ENCODE peak calls at places on chromosomes 7 and 10, in four cellular contexts. One of them, this sample, is unnamed.

GRCh38 chr10:102241444-102242117 is at the start of gene PITX3:
- DNase-seq in brain microvascular endothelial cell: peak; percentile 86
- DNase-seq in T1000: peak; percentile 61
- DNase-seq in germinal center: peak; percentile 97
- DNase-seq in this sample: peak; percentile 78

GRCh38 chr10:69449841-69450240 is 1.4 kb upstream of the TSPAN15 start:
- DNase-seq in brain microvascular endothelial cell: peak; percentile 43
- DNase-seq in T1000: no peak
- DNase-seq in germinal center: peak; percentile 54
- DNase-seq in this sample: no peak

GRCh38 chr7:36280840-36281812 is 108.5 kb upstream of the ANLN start:
- DNase-seq in brain microvascular endothelial cell: peak; percentile 88
- DNase-seq in T1000: no peak
- DNase-seq in germinal center: no peak
- DNase-seq in this sample: no peak

GRCh38 chr7:112500619-112501018 is 19.8 kb downstream of the LSMEM1 start:
- DNase-seq in brain microvascular endothelial cell: no peak
- DNase-seq in T1000: no peak
- DNase-seq in germinal center: no peak
- DNase-seq in this sample: no peak

GRCh38 chr7:1474736-1475135 is 15.5 kb upstream of the MICALL2 start:
- DNase-seq in brain microvascular endothelial cell: no peak
- DNase-seq in T1000: no peak
- DNase-seq in germinal center: no peak
- DNase-seq in this sample: no peak

GRCh38 chr10:113463777-113464176 is 89.1 kb upstream of the HABP2 start:
- DNase-seq in brain microvascular endothelial cell: no peak
- DNase-seq in T1000: no peak
- DNase-seq in germinal center: no peak
- DNase-seq in this sample: no peak

GRCh38 chr10:102776779-102777417 is 33.1 kb downstream of the WBP1L start:
- DNase-seq in brain microvascular endothelial cell: peak; percentile 99
- DNase-seq in T1000: peak; percentile 21
- DNase-seq in germinal center: no peak
- DNase-seq in this sample: no peak

GRCh38 chr7:937851-938484 is 16.5 kb downstream of the ADAP1 start:
- DNase-seq in brain microvascular endothelial cell: no peak
- DNase-seq in T1000: no peak
- DNase-seq in germinal center: no peak
- DNase-seq in this sample: no peak

GRCh38 chr7:55484834-55485233 is 87.5 kb downstream of the VOPP1 start:
- DNase-seq in brain microvascular endothelial cell: no peak
- DNase-seq in T1000: no peak
- DNase-seq in germinal center: no peak
- DNase-seq in this sample: no peak

GRCh38 chr10:48491422-48492139 is 113.3 kb downstream of the ARHGAP22 start:
- DNase-seq in brain microvascular endothelial cell: no peak
- DNase-seq in T1000: no peak
- DNase-seq in germinal center: no peak
- DNase-seq in this sample: no peak

GRCh38 chr7:15801565-15801964 is 115.1 kb upstream of the MEOX2 start:
- DNase-seq in brain microvascular endothelial cell: peak; percentile 70
- DNase-seq in T1000: no peak
- DNase-seq in germinal center: no peak
- DNase-seq in this sample: no peak

GRCh38 chr10:49387029-49387428 is 8.9 kb downstream of the DRGX start:
- DNase-seq in brain microvascular endothelial cell: peak; percentile 85
- DNase-seq in T1000: no peak
- DNase-seq in germinal center: no peak
- DNase-seq in this sample: no peak

GRCh38 chr10:60286436-60287023 is 103.1 kb downstream of the ANK3 start:
- DNase-seq in brain microvascular endothelial cell: no peak
- DNase-seq in T1000: no peak
- DNase-seq in germinal center: no peak
- DNase-seq in this sample: no peak

GRCh38 chr10:28661035-28661434 is 16.3 kb upstream of the BAMBI start:
- DNase-seq in brain microvascular endothelial cell: peak; percentile 88
- DNase-seq in T1000: peak; percentile 35
- DNase-seq in germinal center: no peak
- DNase-seq in this sample: no peak

GRCh38 chr10:4541292-4541691 is 284.7 kb upstream of the AKR1E2 start:
- DNase-seq in brain microvascular endothelial cell: peak; percentile 89
- DNase-seq in T1000: peak; percentile 43
- DNase-seq in germinal center: no peak
- DNase-seq in this sample: no peak

GRCh38 chr7:136018104-136018503 is 40.9 kb upstream of the MTPN start:
- DNase-seq in brain microvascular endothelial cell: no peak
- DNase-seq in T1000: no peak
- DNase-seq in germinal center: no peak
- DNase-seq in this sample: no peak

GRCh38 chr10:89502556-89502955 is 32.8 kb downstream of the SLC16A12 start:
- DNase-seq in brain microvascular endothelial cell: peak; percentile 74
- DNase-seq in T1000: no peak
- DNase-seq in germinal center: no peak
- DNase-seq in this sample: no peak

GRCh38 chr10:89301721-89302445 is at the start of gene IFIT2:
- DNase-seq in brain microvascular endothelial cell: peak; percentile 64
- DNase-seq in T1000: no peak
- DNase-seq in germinal center: peak; percentile 70
- DNase-seq in this sample: peak; percentile 75

GRCh38 chr10:22148956-22149355 is 68.9 kb downstream of the EBLN1 start:
- DNase-seq in brain microvascular endothelial cell: peak; percentile 6
- DNase-seq in T1000: no peak
- DNase-seq in germinal center: no peak
- DNase-seq in this sample: no peak

GRCh38 chr7:136030867-136031318 is 53.7 kb upstream of the MTPN start:
- DNase-seq in brain microvascular endothelial cell: no peak
- DNase-seq in T1000: no peak
- DNase-seq in germinal center: no peak
- DNase-seq in this sample: no peak